ENCODE peak calls at places on chromosome 20, in seven cellular contexts. B is aorta; D is stimulated activated memory B cell treated with anti-CD40 and anti-IgM and Interleukin-4, amounts not matched to agents 10 μg/mL and 1 μg/mL and 100 μg/mL, for 72 hours; H is activated T-cell treated with anti-CD3 and anti-CD28 coated beads, Interleukin-2, amount 50 U/mL, for 72 hours; V is stimulated activated naive CD8-positive, alpha-beta T cell treated with anti-CD3 and anti-CD28 coated beads, Interleukin-15, amount 100 ng/mL, for 72 hours; L is HepG2; A is pancreas. R is an unnamed sample.

GRCh38 chr20:7758436-7758835 is 181.8 kb downstream of the HAO1 start:
- ATAC-seq in A (no peak), L (no peak), D (no peak), B (no peak), V (no peak), H (no peak), R (no peak)

GRCh38 chr20:1427457-1428054 is 34.7 kb upstream of the FKBP1A start:
- ATAC-seq in D (no peak), H (no peak), L (peak; percentile 56), B (no peak), V (no peak), A (no peak), R (no peak)

GRCh38 chr20:48397689-48398005 is 430.2 kb downstream of the PREX1 start:
- ATAC-seq in B (no peak), A (no peak), V (no peak), L (no peak), H (no peak), D (no peak), R (no peak)

GRCh38 chr20:7269452-7269851 is 502.0 kb downstream of the BMP2 start:
- ATAC-seq in B (no peak), D (no peak), A (no peak), H (no peak), V (no peak), L (no peak), R (no peak)

GRCh38 chr20:46065006-46065405 is 24.8 kb downstream of the NCOA5 start:
- ATAC-seq in B (no peak), V (no peak), L (no peak), A (no peak), D (no peak), H (no peak), R (no peak)

GRCh38 chr20:50153153-50153499 is 397 bp downstream of the PEDS1 start:
- ATAC-seq in V (peak; percentile 1), L (no peak), H (no peak), A (no peak), B (no peak), D (no peak), R (no peak)

GRCh38 chr20:63125581-63125892 is 90.4 kb downstream of the YTHDF1 start:
- ATAC-seq in V (no peak), B (no peak), H (no peak), L (no peak), D (no peak), A (no peak), R (no peak)

GRCh38 chr20:4912380-4913142 is 88.7 kb downstream of the SLC23A2 start:
- ATAC-seq in D (peak; percentile 57), V (peak; percentile 70), A (no peak), B (no peak), H (no peak), L (no peak), R (no peak)

GRCh38 chr20:62845416-62845815 is 16.2 kb downstream of the TCFL5 start:
- ATAC-seq in B (no peak), V (no peak), D (no peak), L (no peak), H (no peak), A (no peak), R (no peak)

GRCh38 chr20:59273699-59274380 is 26.6 kb upstream of the EDN3 start:
- ATAC-seq in A (no peak), D (no peak), H (no peak), L (no peak), B (no peak), V (no peak), R (no peak)

GRCh38 chr20:22623211-22623610 is 38.8 kb upstream of the FOXA2 start:
- ATAC-seq in H (no peak), B (no peak), D (no peak), V (no peak), L (peak; percentile 72), A (no peak), R (no peak)

GRCh38 chr20:46951840-46952497 is 57.3 kb downstream of the EYA2 start:
- ATAC-seq in H (peak; percentile 85), B (peak; percentile 33), L (peak; percentile 26), V (peak; percentile 78), D (no peak), A (no peak), R (peak; percentile 53)

GRCh38 chr20:4050581-4050980 is 35.2 kb upstream of the RNF24 start:
- ATAC-seq in V (no peak), H (no peak), L (no peak), A (no peak), D (no peak), B (no peak), R (no peak)

GRCh38 chr20:47561603-47562583 is 60.2 kb downstream of the NCOA3 start:
- ATAC-seq in H (no peak), D (peak; percentile 43), A (no peak), L (no peak), B (no peak), V (no peak), R (no peak)

GRCh38 chr20:45105317-45105716 is 4.4 kb upstream of the KCNS1 start:
- ATAC-seq in B (no peak), A (no peak), V (no peak), L (no peak), H (no peak), D (no peak), R (no peak)

GRCh38 chr20:11876555-11876954 is 41.1 kb upstream of the BTBD3 start:
- ATAC-seq in L (no peak), B (no peak), V (no peak), D (no peak), A (no peak), H (no peak), R (no peak)

GRCh38 chr20:1281279-1282057 is 15.4 kb downstream of the SNPH start:
- ATAC-seq in L (no peak), A (peak; percentile 92), D (no peak), H (no peak), V (no peak), B (no peak), R (no peak)